ENCODE peak calls at places on chromosomes 4 and X, in nine cellular contexts. E, K, Y, I, A, O, U, F and H are unnamed samples.
A peak's percentile ranks its signal among the peaks of the same experiment; 100 is the strongest.

GRCh38 chr4:75099321-75099720 is 166.4 kb downstream of the PARM1 start:
- DNase-seq in E (no peak), K (peak; percentile 3), Y (no peak), I (no peak), A (no peak), O (no peak), U (no peak), F (no peak), H (no peak)

GRCh38 chr4:129428454-129428853 is 332.5 kb downstream of the C4orf33 start:
- DNase-seq in E (no peak), K (no peak), Y (peak; percentile 81), I (no peak), A (no peak), O (no peak), U (no peak), F (no peak), H (peak; percentile 87)

GRCh38 chrX:98795636-98796035 is 1614.4 kb downstream of the PCDH19 start:
- DNase-seq in E (no peak), K (no peak), Y (no peak), I (no peak), A (no peak), O (no peak), U (no peak), F (no peak), H (no peak)

GRCh38 chrX:131288738-131289511 is at the start of gene IGSF1:
- DNase-seq in E (no peak), K (no peak), Y (peak; percentile 20), I (no peak), A (no peak), O (no peak), U (no peak), F (peak; percentile 92), H (peak; percentile 54)

GRCh38 chr4:25022741-25023140 is 8.0 kb downstream of the LGI2 start:
- DNase-seq in E (no peak), K (no peak), Y (no peak), I (no peak), A (no peak), O (no peak), U (no peak), F (no peak), H (no peak)

GRCh38 chr4:93203708-93204107 is 624.8 kb upstream of the ATOH1 start:
- DNase-seq in E (no peak), K (peak; percentile 17), Y (no peak), I (no peak), A (no peak), O (no peak), U (peak; percentile 4), F (peak; percentile 59), H (no peak)

GRCh38 chrX:130285710-130286109 is 17.0 kb upstream of the ZNF280C start:
- DNase-seq in E (no peak), K (no peak), Y (no peak), I (no peak), A (no peak), O (no peak), U (no peak), F (no peak), H (no peak)

GRCh38 chr4:99473131-99473530 is 37.7 kb upstream of the C4orf17 start:
- DNase-seq in E (no peak), K (no peak), Y (no peak), I (no peak), A (no peak), O (no peak), U (peak; percentile 19), F (no peak), H (no peak)

GRCh38 chr4:83876047-83876446 is 340.1 kb downstream of the GPAT3 start:
- DNase-seq in E (no peak), K (no peak), Y (no peak), I (no peak), A (no peak), O (no peak), U (peak; percentile 25), F (no peak), H (no peak)

GRCh38 chr4:181701219-181701618 is 542.0 kb upstream of the TENM3 start:
- DNase-seq in E (no peak), K (no peak), Y (no peak), I (no peak), A (no peak), O (no peak), U (no peak), F (no peak), H (no peak)

GRCh38 chr4:94939791-94940530 is 182.2 kb downstream of the BMPR1B start:
- DNase-seq in E (no peak), K (no peak), Y (no peak), I (no peak), A (no peak), O (no peak), U (no peak), F (no peak), H (no peak)

GRCh38 chr4:114598191-114599121 is at the start of gene UGT8:
- DNase-seq in E (peak; percentile 35), K (peak; percentile 78), Y (peak; percentile 81), I (peak; percentile 46), A (peak; percentile 89), O (no peak), U (peak; percentile 18), F (peak; percentile 89), H (peak; percentile 67)

GRCh38 chr4:10983274-10983673 is 298.7 kb upstream of the CLNK start:
- DNase-seq in E (no peak), K (no peak), Y (no peak), I (no peak), A (no peak), O (no peak), U (no peak), F (peak; percentile 78), H (no peak)

GRCh38 chr4:53592686-53593641 is 1.7 kb upstream of the LNX1 start:
- DNase-seq in E (no peak), K (peak; percentile 80), Y (no peak), I (no peak), A (no peak), O (no peak), U (no peak), F (peak; percentile 92), H (no peak)

GRCh38 chr4:176443117-176443516 is 123.4 kb downstream of the SPCS3 start:
- DNase-seq in E (no peak), K (peak; percentile 37), Y (no peak), I (no peak), A (no peak), O (no peak), U (peak; percentile 94), F (no peak), H (no peak)

GRCh38 chr4:156118821-156119220 is 165.2 kb upstream of the CTSO start:
- DNase-seq in E (no peak), K (no peak), Y (no peak), I (no peak), A (no peak), O (no peak), U (no peak), F (no peak), H (no peak)

GRCh38 chr4:41506071-41506470 is 31.9 kb upstream of the LIMCH1 start:
- DNase-seq in E (no peak), K (no peak), Y (no peak), I (no peak), A (no peak), O (no peak), U (peak; percentile 95), F (no peak), H (no peak)

GRCh38 chr4:87662871-87663270 is 12.8 kb downstream of the DMP1 start:
- DNase-seq in E (no peak), K (no peak), Y (no peak), I (no peak), A (no peak), O (no peak), U (no peak), F (no peak), H (no peak)

GRCh38 chr4:75189976-75190375 is 257.1 kb downstream of the PARM1 start:
- DNase-seq in E (no peak), K (no peak), Y (no peak), I (no peak), A (no peak), O (no peak), U (no peak), F (no peak), H (no peak)

GRCh38 chrX:110286126-110286525 is 31.8 kb downstream of the AMMECR1 start:
- DNase-seq in E (no peak), K (peak; percentile 25), Y (no peak), I (no peak), A (no peak), O (no peak), U (peak; percentile 88), F (no peak), H (no peak)

GRCh38 chr4:108941914-108942379 is 179.1 kb upstream of the ETNPPL start:
- DNase-seq in E (no peak), K (no peak), Y (no peak), I (no peak), A (no peak), O (no peak), U (no peak), F (no peak), H (no peak)

GRCh38 chr4:25320374-25321172 is 8.0 kb downstream of the ZCCHC4 start:
- DNase-seq in E (no peak), K (no peak), Y (no peak), I (no peak), A (no peak), O (no peak), U (peak; percentile 67), F (no peak), H (no peak)

GRCh38 chr4:10582059-10582686 is 102.4 kb downstream of the CLNK start:
- DNase-seq in E (no peak), K (peak; percentile 50), Y (peak; percentile 32), I (no peak), A (peak; percentile 23), O (no peak), U (peak; percentile 66), F (peak; percentile 69), H (peak; percentile 43)

GRCh38 chr4:27176400-27176799 is 315.8 kb downstream of the STIM2 start:
- DNase-seq in E (no peak), K (peak; percentile 57), Y (peak; percentile 65), I (no peak), A (peak; percentile 88), O (no peak), U (peak; percentile 70), F (peak; percentile 77), H (peak; percentile 2)